ENCODE peak calls at places on chromosomes 2 and 18, in seven cellular contexts. V is neural progenitor cell, W is breast epithelium, G is heart left ventricle, C is mesendoderm, F is lung, H is adipocyte. L is an unnamed sample. For H3K27me3, the result is how much of the 10 kb centered on the place peaks cover.

GRCh38 chr18:47531759-47532158 is 280.3 kb upstream of the SKOR2 start:
- DNase-seq in V (peak), W (no peak), G (no peak), C (no peak), F (no peak), H (no peak), L (peak)

GRCh38 chr18:3790702-3791101 is 340.7 kb downstream of the TGIF1 start:
- DNase-seq in V (no peak), W (no peak), G (no peak), C (no peak), F (no peak), H (no peak), L (no peak)

GRCh38 chr2:174122185-174122584 is 126.1 kb downstream of the OLA1 start:
- DNase-seq in V (no peak), W (no peak), G (no peak), C (no peak), F (no peak), H (peak), L (no peak)

GRCh38 chr2:96835830-96836229 is 8.0 kb downstream of the ANKRD23 start:
- DNase-seq in V (no peak), W (no peak), G (no peak), C (no peak), F (no peak), H (no peak), L (no peak)

GRCh38 chr2:196479350-196479749 is 160.2 kb upstream of the CCDC150 start:
- DNase-seq in V (no peak), W (no peak), G (no peak), C (no peak), F (no peak), H (peak), L (no peak)

GRCh38 chr18:7417742-7418141 is 149.4 kb upstream of the PTPRM start:
- DNase-seq in V (no peak), W (no peak), G (no peak), C (peak), F (no peak), H (peak), L (no peak)

GRCh38 chr2:1047485-1047884 is 96.8 kb downstream of the SNTG2 start:
- DNase-seq in V (no peak), W (no peak), G (no peak), C (peak), F (no peak), H (no peak), L (no peak)

GRCh38 chr2:167943877-167944276 is 303.5 kb downstream of the STK39 start:
- DNase-seq in V (no peak), W (no peak), G (no peak), C (no peak), F (no peak), H (no peak), L (no peak)

GRCh38 chr2:109435866-109436634 is 177.7 kb downstream of the SEPTIN10 start:
- DNase-seq in V (no peak), W (no peak), G (peak), C (no peak), F (no peak), H (peak), L (no peak)

GRCh38 chr2:9415770-9416169 is 7.6 kb downstream of the ITGB1BP1 start:
- DNase-seq in V (no peak), W (no peak), G (no peak), C (no peak), F (no peak), H (no peak), L (no peak)

GRCh38 chr18:54358495-54358793 is 738 bp downstream of the C18orf54 start:
- DNase-seq in V (no peak), W (no peak), G (no peak), C (no peak), F (no peak), H (peak), L (no peak)

GRCh38 chr2:190216829-190217228 is 102.8 kb downstream of the HIBCH start:
- DNase-seq in V (peak), W (no peak), G (no peak), C (peak), F (no peak), H (no peak), L (peak)

GRCh38 chr2:30410217-30410616 is 36.8 kb upstream of the LCLAT1 start:
- DNase-seq in V (no peak), W (no peak), G (no peak), C (peak), F (no peak), H (peak), L (no peak)

GRCh38 chr2:240369725-240370585 is 65.5 kb upstream of the GPC1 start:
- DNase-seq in V (no peak), W (peak), G (peak), C (peak), F (peak), H (peak), L (no peak)

GRCh38 chr18:80253871-80254492 is 6.7 kb upstream of the PARD6G start:
- DNase-seq in V (no peak), W (no peak), G (no peak), C (no peak), F (peak), H (peak), L (peak)

GRCh38 chr18:37871583-37871982 is 306.0 kb upstream of the CELF4 start:
- DNase-seq in V (no peak), W (no peak), G (no peak), C (peak), F (no peak), H (no peak), L (no peak)

GRCh38 chr2:130337735-130338325 is 4.9 kb upstream of the IMP4 start:
- DNase-seq in V (no peak), W (no peak), G (no peak), C (no peak), F (no peak), H (peak), L (no peak)

GRCh38 chr2:232890896-232891601 is 21.0 kb downstream of the SNORC start:
- DNase-seq in V (peak), W (peak), G (no peak), C (peak), F (peak), H (peak), L (peak)

GRCh38 chr2:176725873-176726645 is 456.8 kb downstream of the MTX2 start:
- DNase-seq in V (no peak), W (no peak), G (no peak), C (no peak), F (no peak), H (no peak), L (no peak)

GRCh38 chr18:10072659-10073309 is 159.0 kb downstream of the VAPA start:
- DNase-seq in V (no peak), W (peak), G (no peak), C (no peak), F (no peak), H (no peak), L (no peak)

GRCh38 chr2:188570365-188570764 is 278.7 kb downstream of the GULP1 start:
- DNase-seq in V (no peak), W (no peak), G (no peak), C (no peak), F (no peak), H (no peak), L (no peak)

GRCh38 chr18:36188912-36189311 is 1.6 kb downstream of the MOCOS start:
- DNase-seq in V (peak), W (no peak), G (no peak), C (peak), F (no peak), H (no peak), L (peak)

GRCh38 chr2:3959372-3959771 is 256.0 kb downstream of the DCDC2C start:
- DNase-seq in V (peak), W (no peak), G (no peak), C (peak), F (no peak), H (peak), L (peak)

GRCh38 chr2:46329803-46330775 is 32.9 kb downstream of the EPAS1 start:
- DNase-seq in V (no peak), W (peak), G (no peak), C (no peak), F (no peak), H (peak), L (no peak)

GRCh38 chr18:59744271-59744721 is 47.1 kb upstream of the CCBE1 start:
- DNase-seq in V (no peak), W (no peak), G (no peak), C (no peak), F (no peak), H (peak), L (no peak)

GRCh38 chr2:241096979-241097378 is 5.1 kb downstream of the MTERF4 start:
- DNase-seq in V (no peak), W (no peak), G (no peak), C (no peak), F (no peak), H (no peak), L (no peak)

GRCh38 chr2:57602738-57603137 is 443.9 kb upstream of the VRK2 start:
- DNase-seq in V (no peak), W (no peak), G (no peak), C (no peak), F (no peak), H (no peak), L (no peak)

GRCh38 chr2:74102516-74102915 is 45.2 kb downstream of the BOLA3 start:
- DNase-seq in V (no peak), W (no peak), G (no peak), C (no peak), F (no peak), H (no peak), L (no peak)

GRCh38 chr2:74146929-74147728 is 583 bp downstream of the BOLA3 start:
- DNase-seq in V (no peak), W (no peak), G (no peak), C (no peak), F (peak), H (peak), L (peak)

GRCh38 chr2:6545336-6545735 is 320.4 kb downstream of the CMPK2 start:
- DNase-seq in V (no peak), W (no peak), G (no peak), C (no peak), F (no peak), H (no peak), L (no peak)

GRCh38 chr18:2540575-2540974 is 30.7 kb downstream of the METTL4 start:
- DNase-seq in V (no peak), W (no peak), G (no peak), C (no peak), F (no peak), H (no peak), L (no peak)

GRCh38 chr2:8573234-8573941 is 108.5 kb upstream of the ID2 start:
- DNase-seq in V (no peak), W (peak), G (no peak), C (peak), F (no peak), H (no peak), L (peak)

GRCh38 chr2:198100323-198100722 is 295.9 kb downstream of the PLCL1 start:
- DNase-seq in V (no peak), W (no peak), G (no peak), C (no peak), F (no peak), H (peak), L (no peak)

GRCh38 chr2:8767324-8767723 is 70.1 kb downstream of the KIDINS220 start:
- DNase-seq in V (no peak), W (no peak), G (no peak), C (no peak), F (no peak), H (no peak), L (no peak)

GRCh38 chr2:75200140-75200985 is 1.0 kb upstream of the TACR1 start:
- DNase-seq in V (peak), W (no peak), G (peak), C (peak), F (peak), H (peak), L (peak)

GRCh38 chr2:219542931-219543595 is 546 bp downstream of the CHPF start:
- DNase-seq in V (peak), W (no peak), G (no peak), C (peak), F (peak), H (peak), L (peak)

DNA sequence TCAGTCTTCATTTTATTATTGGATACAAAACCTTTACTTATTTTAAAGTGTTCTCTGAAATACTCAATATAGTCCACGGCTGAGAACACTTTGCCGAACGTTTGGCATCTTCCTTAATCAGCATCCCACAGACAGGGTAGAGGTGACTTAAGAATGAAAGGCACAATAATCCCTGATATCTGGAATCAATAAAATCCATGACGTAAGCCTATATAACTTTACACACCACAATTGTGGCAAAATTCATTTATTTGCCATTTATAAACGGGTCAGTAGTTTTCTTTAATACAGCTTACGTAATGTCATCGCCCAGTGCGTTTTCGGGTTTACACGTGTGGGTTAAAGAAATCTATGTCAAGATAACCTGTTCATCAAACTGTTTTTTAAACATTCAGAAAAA is 1.3 kb downstream of the MGAT4A start:
- DNase-seq in V (no peak), W (no peak), G (no peak), C (no peak), F (no peak), H (peak), L (no peak)
- H3K27me3 ChIP-seq in V (half or more), W (under half), G (under half), C (under half), F (under half), H (under half), L (under half)

GRCh38 chr2:101807242-101807641 is 109.7 kb downstream of the MAP4K4 start:
- DNase-seq in V (no peak), W (no peak), G (no peak), C (no peak), F (no peak), H (no peak), L (no peak)

GRCh38 chr2:101803945-101804696 is 106.6 kb downstream of the MAP4K4 start:
- DNase-seq in V (peak), W (no peak), G (no peak), C (no peak), F (no peak), H (peak), L (no peak)

GRCh38 chr2:101806123-101806522 is 108.6 kb downstream of the MAP4K4 start:
- DNase-seq in V (no peak), W (no peak), G (no peak), C (peak), F (no peak), H (peak), L (peak)

GRCh38 chr2:101803128-101803527 is 105.6 kb downstream of the MAP4K4 start:
- DNase-seq in V (no peak), W (no peak), G (no peak), C (no peak), F (no peak), H (no peak), L (no peak)

GRCh38 chr2:101805146-101806088 is 107.9 kb downstream of the MAP4K4 start:
- DNase-seq in V (no peak), W (no peak), G (no peak), C (peak), F (no peak), H (peak), L (no peak)
- H3K4me3 ChIP-seq in V (no peak), W (no peak), G (no peak), C (no peak), F (no peak), H (peak), L (no peak)

GRCh38 chr18:75265255-75265654 is 54.7 kb downstream of the TSHZ1 start:
- DNase-seq in V (no peak), W (no peak), G (no peak), C (no peak), F (no peak), H (no peak), L (no peak)

GRCh38 chr18:75264195-75264594 is 53.6 kb downstream of the TSHZ1 start:
- DNase-seq in V (no peak), W (no peak), G (no peak), C (no peak), F (no peak), H (no peak), L (no peak)

GRCh38 chr18:75265872-75266271 is 55.3 kb downstream of the TSHZ1 start:
- DNase-seq in V (no peak), W (no peak), G (no peak), C (no peak), F (peak), H (no peak), L (no peak)

GRCh38 chr18:75257596-75257995 is 47.0 kb downstream of the TSHZ1 start:
- DNase-seq in V (no peak), W (no peak), G (no peak), C (no peak), F (no peak), H (no peak), L (no peak)

DNA sequence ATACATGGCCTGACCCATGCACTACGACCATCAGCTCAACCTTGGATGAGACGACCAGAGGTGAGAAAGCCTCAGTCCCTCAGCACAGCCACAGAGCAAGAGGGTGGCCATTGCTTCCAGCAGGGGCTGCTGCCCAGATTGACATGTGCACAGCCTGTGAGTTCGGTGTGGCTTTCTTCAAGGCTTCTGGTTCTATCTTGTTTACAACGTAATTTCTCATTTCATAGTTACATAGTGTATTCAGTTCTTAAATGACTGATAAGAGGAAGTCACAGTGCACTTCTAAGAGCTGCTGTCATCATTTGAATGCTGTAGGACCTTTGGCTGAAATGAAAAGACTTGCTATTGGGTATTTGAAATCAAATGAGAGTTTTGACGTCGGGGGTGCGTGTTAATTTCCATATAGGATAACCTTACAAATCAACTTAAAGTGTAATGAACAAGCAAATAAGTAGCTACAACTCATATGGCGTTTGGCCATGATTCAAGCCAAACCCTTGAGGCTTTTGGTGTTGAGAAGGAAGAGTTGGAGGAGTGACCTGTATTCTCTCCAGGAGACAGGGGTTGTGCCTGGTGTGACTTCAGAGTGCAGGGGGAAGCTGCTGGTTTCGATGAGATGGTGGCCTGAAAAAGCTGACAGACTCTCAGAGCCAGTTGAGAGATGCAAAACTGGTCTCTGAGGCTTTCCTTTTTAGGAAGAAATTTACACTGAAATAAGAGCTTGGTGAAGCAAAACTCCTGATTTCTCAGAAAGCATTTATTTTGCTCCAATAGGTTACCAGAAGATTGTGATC is 51.0 kb downstream of the TSHZ1 start:
- DNase-seq in V (no peak), W (no peak), G (no peak), C (no peak), F (no peak), H (no peak), L (no peak)
- H3K27me3 ChIP-seq in V (under half), W (under half), G (under half), C (under half), F (under half), H (under half), L (under half)

GRCh38 chr2:239002591-239002959 is 154.7 kb downstream of the TWIST2 start:
- DNase-seq in V (no peak), W (no peak), G (no peak), C (no peak), F (no peak), H (no peak), L (peak)
- H3K4me3 ChIP-seq in V (no peak), W (peak), G (no peak), C (no peak), F (no peak), H (peak), L (no peak)

DNA sequence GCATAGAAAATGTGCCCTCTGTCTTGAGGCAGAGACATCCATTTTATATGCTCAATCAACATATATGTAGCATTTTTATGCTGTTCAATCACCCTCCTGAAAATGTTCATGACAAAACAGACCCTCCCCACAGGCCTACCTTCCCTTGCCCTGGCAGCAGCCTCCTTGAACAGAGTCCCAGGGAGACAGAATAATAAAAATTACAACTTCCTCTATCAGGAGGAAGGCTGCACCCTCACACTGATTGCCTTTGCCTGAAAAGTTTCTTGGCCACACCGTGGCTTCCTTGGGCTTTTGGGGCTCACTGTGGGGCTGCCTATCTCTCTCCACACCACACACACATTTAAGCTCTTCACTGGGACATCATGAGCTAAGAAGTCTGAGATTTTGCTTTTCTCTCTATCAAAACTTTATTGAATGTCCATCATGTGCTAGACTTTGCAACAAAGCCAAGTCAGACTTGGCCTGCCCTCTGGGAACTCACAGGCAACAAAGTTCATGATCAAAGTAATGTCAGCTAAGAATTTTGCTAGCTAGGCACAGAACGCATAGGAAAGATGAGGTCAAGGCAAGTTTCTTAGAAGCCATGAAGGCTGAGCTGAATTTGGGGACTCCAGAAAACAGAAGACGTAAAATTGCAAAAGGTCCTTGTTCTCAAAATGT is 101.6 kb downstream of the BCL2L11 start:
- DNase-seq in V (no peak), W (no peak), G (no peak), C (no peak), F (peak), H (no peak), L (no peak)
- H3K27me3 ChIP-seq in V (under half), W (under half), G (under half), C (under half), F (under half), H (under half), L (under half)

DNA sequence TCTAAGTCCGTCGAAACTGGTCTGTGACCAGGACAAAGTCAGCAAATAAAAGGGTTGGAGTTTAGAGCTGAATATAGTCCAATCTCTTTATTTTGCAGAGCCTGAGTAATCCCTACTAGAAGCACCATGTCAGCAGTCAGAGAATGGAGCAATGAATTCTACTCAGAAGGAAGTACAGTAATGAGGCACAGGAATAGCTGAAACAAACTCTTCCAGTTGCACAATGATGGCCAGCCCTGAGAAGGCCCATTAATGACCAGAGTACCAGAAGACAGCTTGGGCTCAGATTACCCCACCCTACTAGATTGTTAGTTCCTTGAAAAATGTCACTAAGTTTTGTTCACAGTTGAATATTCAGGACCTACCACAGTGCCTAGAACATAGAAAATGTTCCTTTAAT is 40.3 kb upstream of the SCG2 start:
- DNase-seq in V (no peak), W (no peak), G (no peak), C (no peak), F (no peak), H (peak), L (no peak)
- H3K4me3 ChIP-seq in V (no peak), W (no peak), G (no peak), C (no peak), F (no peak), H (no peak), L (no peak)